ENCODE peak calls at places on chromosome 20, in nine cellular contexts. R is GM04503; L is choroid plexus epithelial cell; M is KG1; W is NCI-H1436 treated with DMSO at 0.1 percent for 48 hours; T is effector CD8-positive, alpha-beta T cell; B is iris pigment epithelial cell; Q is DMS79 treated with DMSO at 0.1 percent for 48 hours; G is RPMI7951. Y is an unnamed sample.

GRCh38 chr20:43658723-43659419 is 8.0 kb upstream of the MYBL2 start:
- DNase-seq in R (no peak), L (no peak), M (no peak), W (no peak), T (no peak), B (no peak), Q (no peak), G (no peak), Y (no peak)

GRCh38 chr20:49825521-49826033 is 12.9 kb downstream of the SLC9A8 start:
- DNase-seq in R (no peak), L (no peak), M (no peak), W (no peak), T (no peak), B (no peak), Q (peak), G (no peak), Y (no peak)

GRCh38 chr20:54015496-54015895 is 54.9 kb downstream of the BCAS1 start:
- DNase-seq in R (no peak), L (no peak), M (no peak), W (no peak), T (no peak), B (no peak), Q (no peak), G (no peak), Y (no peak)

GRCh38 chr20:41424546-41424945 is 57.9 kb upstream of the EMILIN3 start:
- DNase-seq in R (peak), L (no peak), M (no peak), W (no peak), T (no peak), B (peak), Q (no peak), G (peak), Y (peak)

GRCh38 chr20:33733654-33734576 is 2.1 kb downstream of the ZNF341 start:
- DNase-seq in R (peak), L (peak), M (peak), W (no peak), T (no peak), B (peak), Q (no peak), G (peak), Y (peak)

GRCh38 chr20:2599265-2600060 is 53.0 kb upstream of the NOP56 start:
- DNase-seq in R (no peak), L (peak), M (no peak), W (no peak), T (no peak), B (peak), Q (no peak), G (peak), Y (peak)

GRCh38 chr20:46618316-46619110 is 32.7 kb downstream of the SLC13A3 start:
- DNase-seq in R (no peak), L (no peak), M (no peak), W (no peak), T (no peak), B (peak), Q (peak), G (no peak), Y (no peak)

GRCh38 chr20:24483435-24484080 is 14.1 kb downstream of the SYNDIG1 start:
- DNase-seq in R (no peak), L (no peak), M (no peak), W (no peak), T (no peak), B (no peak), Q (no peak), G (no peak), Y (no peak)

GRCh38 chr20:61735503-61735785 is 330.2 kb downstream of the TAF4 start:
- DNase-seq in R (no peak), L (no peak), M (no peak), W (no peak), T (no peak), B (no peak), Q (no peak), G (no peak), Y (no peak)

GRCh38 chr20:51529758-51530157 is 12.8 kb downstream of the NFATC2 start:
- DNase-seq in R (no peak), L (peak), M (no peak), W (no peak), T (no peak), B (no peak), Q (no peak), G (peak), Y (no peak)

GRCh38 chr20:52031206-52031573 is 160.4 kb downstream of the ZFP64 start:
- DNase-seq in R (peak), L (no peak), M (no peak), W (no peak), T (no peak), B (peak), Q (no peak), G (peak), Y (no peak)

GRCh38 chr20:58169441-58169840 is 59.0 kb downstream of the ANKRD60 start:
- DNase-seq in R (peak), L (peak), M (no peak), W (no peak), T (no peak), B (peak), Q (no peak), G (peak), Y (peak)

GRCh38 chr20:20677186-20677585 is 35.3 kb downstream of the RALGAPA2 start:
- DNase-seq in R (no peak), L (peak), M (no peak), W (no peak), T (no peak), B (no peak), Q (no peak), G (peak), Y (no peak)

GRCh38 chr20:34216382-34216742 is 24.9 kb upstream of the ASIP start:
- DNase-seq in R (no peak), L (no peak), M (no peak), W (no peak), T (no peak), B (no peak), Q (peak), G (no peak), Y (no peak)

GRCh38 chr20:10576411-10576810 is 97.4 kb downstream of the JAG1 start:
- DNase-seq in R (no peak), L (no peak), M (no peak), W (no peak), T (no peak), B (no peak), Q (no peak), G (no peak), Y (no peak)

GRCh38 chr20:2358006-2358405 is 22.7 kb upstream of the TGM6 start:
- DNase-seq in R (no peak), L (no peak), M (no peak), W (no peak), T (no peak), B (no peak), Q (no peak), G (no peak), Y (no peak)

GRCh38 chr20:23050847-23051627 is 1.6 kb upstream of the THBD start:
- DNase-seq in R (no peak), L (peak), M (peak), W (no peak), T (no peak), B (peak), Q (no peak), G (peak), Y (peak)

GRCh38 chr20:10508468-10509251 is 73.6 kb downstream of the SLX4IP start:
- DNase-seq in R (peak), L (peak), M (no peak), W (no peak), T (no peak), B (peak), Q (no peak), G (peak), Y (peak)

GRCh38 chr20:63025534-63026331 is 19.0 kb upstream of the BHLHE23 start:
- DNase-seq in R (peak), L (peak), M (no peak), W (no peak), T (no peak), B (peak), Q (peak), G (peak), Y (peak)

GRCh38 chr20:4708036-4708435 is 13.7 kb upstream of the PRND start:
- DNase-seq in R (no peak), L (no peak), M (no peak), W (no peak), T (no peak), B (no peak), Q (no peak), G (no peak), Y (no peak)

GRCh38 chr20:14498809-14499208 is 161.4 kb upstream of the FLRT3 start:
- DNase-seq in R (no peak), L (peak), M (no peak), W (no peak), T (no peak), B (no peak), Q (no peak), G (no peak), Y (no peak)

GRCh38 chr20:57977141-57977540 is 251.3 kb downstream of the ANKRD60 start:
- DNase-seq in R (no peak), L (no peak), M (no peak), W (no peak), T (no peak), B (no peak), Q (no peak), G (no peak), Y (no peak)

Y was measured in LHCN-M2.